ENCODE peak calls at places on chromosomes 4 and X, in five cellular contexts. One of them, this sample, is unnamed.

GRCh38 chr4:5955201-5955821 is 62.4 kb upstream of the CRMP1 start:
- DNase-seq in natural killer cell: no peak
- DNase-seq in upper lobe of right lung: peak
- DNase-seq in foreskin fibroblast: no peak
- DNase-seq in IMR-90: no peak
- DNase-seq in this sample: no peak

GRCh38 chr4:180391613-180392012 is 1851.6 kb upstream of the TENM3 start:
- DNase-seq in natural killer cell: no peak
- DNase-seq in upper lobe of right lung: no peak
- DNase-seq in foreskin fibroblast: no peak
- DNase-seq in IMR-90: no peak
- DNase-seq in this sample: no peak

GRCh38 chr4:24643774-24644520 is 59.6 kb upstream of the DHX15 start:
- DNase-seq in natural killer cell: no peak
- DNase-seq in upper lobe of right lung: no peak
- DNase-seq in foreskin fibroblast: peak
- DNase-seq in IMR-90: no peak
- DNase-seq in this sample: no peak

GRCh38 chrX:130083107-130083490 is 27.2 kb downstream of the ELF4 start:
- DNase-seq in natural killer cell: no peak
- DNase-seq in upper lobe of right lung: no peak
- DNase-seq in foreskin fibroblast: no peak
- DNase-seq in IMR-90: no peak
- DNase-seq in this sample: no peak

GRCh38 chr4:164571593-164572385 is 182.1 kb upstream of the SMIM31 start:
- DNase-seq in natural killer cell: no peak
- DNase-seq in upper lobe of right lung: no peak
- DNase-seq in foreskin fibroblast: no peak
- DNase-seq in IMR-90: no peak
- DNase-seq in this sample: no peak

GRCh38 chr4:157020882-157021281 is 49.3 kb upstream of the PDGFC start:
- DNase-seq in natural killer cell: no peak
- DNase-seq in upper lobe of right lung: no peak
- DNase-seq in foreskin fibroblast: no peak
- DNase-seq in IMR-90: no peak
- DNase-seq in this sample: no peak

GRCh38 chr4:106502106-106502699 is 133.6 kb upstream of the GIMD1 start:
- DNase-seq in natural killer cell: no peak
- DNase-seq in upper lobe of right lung: peak
- DNase-seq in foreskin fibroblast: peak
- DNase-seq in IMR-90: peak
- DNase-seq in this sample: no peak

GRCh38 chr4:138199568-138200235 is 42.4 kb downstream of the SLC7A11 start:
- DNase-seq in natural killer cell: no peak
- DNase-seq in upper lobe of right lung: no peak
- DNase-seq in foreskin fibroblast: peak
- DNase-seq in IMR-90: peak
- DNase-seq in this sample: no peak

GRCh38 chr4:25560605-25561004 is 95.0 kb upstream of the SLC34A2 start:
- DNase-seq in natural killer cell: no peak
- DNase-seq in upper lobe of right lung: no peak
- DNase-seq in foreskin fibroblast: no peak
- DNase-seq in IMR-90: no peak
- DNase-seq in this sample: no peak

GRCh38 chr4:183971938-183972490 is 66.9 kb downstream of the STOX2 start:
- DNase-seq in natural killer cell: no peak
- DNase-seq in upper lobe of right lung: no peak
- DNase-seq in foreskin fibroblast: no peak
- DNase-seq in IMR-90: no peak
- DNase-seq in this sample: no peak

GRCh38 chr4:98928131-98928504 is 815 bp downstream of the EIF4E start:
- DNase-seq in natural killer cell: peak
- DNase-seq in upper lobe of right lung: peak
- DNase-seq in foreskin fibroblast: peak
- DNase-seq in IMR-90: peak
- DNase-seq in this sample: peak

GRCh38 chrX:51876441-51876840 is 17.0 kb upstream of the MAGED1 start:
- DNase-seq in natural killer cell: no peak
- DNase-seq in upper lobe of right lung: no peak
- DNase-seq in foreskin fibroblast: peak
- DNase-seq in IMR-90: peak
- DNase-seq in this sample: no peak

GRCh38 chr4:1240721-1241465 is 8.0 kb downstream of the CTBP1 start:
- DNase-seq in natural killer cell: no peak
- DNase-seq in upper lobe of right lung: peak
- DNase-seq in foreskin fibroblast: no peak
- DNase-seq in IMR-90: no peak
- DNase-seq in this sample: peak

GRCh38 chrX:15564981-15565579 is 35.7 kb downstream of the ACE2 start:
- DNase-seq in natural killer cell: peak
- DNase-seq in upper lobe of right lung: peak
- DNase-seq in foreskin fibroblast: peak
- DNase-seq in IMR-90: peak
- DNase-seq in this sample: peak

GRCh38 chrX:37697169-37697760 is 11.7 kb downstream of the XK start:
- DNase-seq in natural killer cell: no peak
- DNase-seq in upper lobe of right lung: no peak
- DNase-seq in foreskin fibroblast: no peak
- DNase-seq in IMR-90: no peak
- DNase-seq in this sample: no peak

GRCh38 chr4:74529284-74530041 is 84.5 kb downstream of the AREG start:
- DNase-seq in natural killer cell: no peak
- DNase-seq in upper lobe of right lung: no peak
- DNase-seq in foreskin fibroblast: no peak
- DNase-seq in IMR-90: no peak
- DNase-seq in this sample: no peak

GRCh38 chr4:6236816-6237390 is 32.7 kb upstream of the WFS1 start:
- DNase-seq in natural killer cell: no peak
- DNase-seq in upper lobe of right lung: peak
- DNase-seq in foreskin fibroblast: no peak
- DNase-seq in IMR-90: no peak
- DNase-seq in this sample: peak

GRCh38 chrX:132489256-132490085 is 633 bp upstream of the MBNL3 start:
- DNase-seq in natural killer cell: peak
- DNase-seq in upper lobe of right lung: peak
- DNase-seq in foreskin fibroblast: peak
- DNase-seq in IMR-90: peak
- DNase-seq in this sample: no peak
- TF ChIP-seq CTCF in natural killer cell: no peak
- TF ChIP-seq CTCF in upper lobe of right lung: no peak
- TF ChIP-seq CTCF in foreskin fibroblast: no peak
- TF ChIP-seq CTCF in IMR-90: no peak
- TF ChIP-seq CTCF in this sample: no peak

GRCh38 chr4:144584428-144584827 is 61.5 kb upstream of the HHIP start:
- DNase-seq in natural killer cell: no peak
- DNase-seq in upper lobe of right lung: no peak
- DNase-seq in foreskin fibroblast: no peak
- DNase-seq in IMR-90: no peak
- DNase-seq in this sample: no peak
- TF ChIP-seq CTCF in natural killer cell: no peak
- TF ChIP-seq CTCF in upper lobe of right lung: no peak
- TF ChIP-seq CTCF in foreskin fibroblast: no peak
- TF ChIP-seq CTCF in IMR-90: no peak
- TF ChIP-seq CTCF in this sample: no peak

GRCh38 chrX:44544036-44544435 is 1.4 kb upstream of the FUNDC1 start:
- DNase-seq in natural killer cell: no peak
- DNase-seq in upper lobe of right lung: no peak
- DNase-seq in foreskin fibroblast: no peak
- DNase-seq in IMR-90: no peak
- DNase-seq in this sample: no peak

GRCh38 chrX:44542567-44543325 is at the start of gene FUNDC1:
- DNase-seq in natural killer cell: peak
- DNase-seq in upper lobe of right lung: peak
- DNase-seq in foreskin fibroblast: peak
- DNase-seq in IMR-90: peak
- DNase-seq in this sample: peak
- TF ChIP-seq CTCF in natural killer cell: peak
- TF ChIP-seq CTCF in upper lobe of right lung: no peak
- TF ChIP-seq CTCF in foreskin fibroblast: peak
- TF ChIP-seq CTCF in IMR-90: peak
- TF ChIP-seq CTCF in this sample: peak

DNA sequence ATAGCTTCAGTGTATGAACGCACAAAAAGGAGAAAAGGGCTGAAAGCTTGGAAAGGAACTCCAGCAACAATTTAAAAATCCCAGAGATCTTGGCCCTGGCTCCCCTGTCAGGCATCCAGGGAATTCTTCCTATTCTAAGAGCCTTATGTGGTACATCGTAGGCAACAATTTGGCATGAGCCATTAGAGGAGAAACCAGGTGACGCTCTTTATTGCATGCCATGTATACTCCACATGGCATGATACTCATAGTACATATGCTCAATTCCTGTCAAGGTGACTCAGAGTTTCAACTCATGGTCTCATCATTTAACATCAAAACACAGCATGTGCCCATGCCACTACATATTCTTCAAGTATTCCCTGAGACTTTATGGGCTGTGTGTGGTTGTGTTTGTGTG is 191.3 kb downstream of the OR13H1 start:
- DNase-seq in natural killer cell: no peak
- DNase-seq in upper lobe of right lung: no peak
- DNase-seq in foreskin fibroblast: no peak
- DNase-seq in IMR-90: no peak
- DNase-seq in this sample: no peak
- TF ChIP-seq CTCF in natural killer cell: no peak
- TF ChIP-seq CTCF in upper lobe of right lung: no peak
- TF ChIP-seq CTCF in foreskin fibroblast: no peak
- TF ChIP-seq CTCF in IMR-90: no peak
- TF ChIP-seq CTCF in this sample: no peak

GRCh38 chr4:127623755-127624087 is 9.0 kb upstream of the INTU start:
- DNase-seq in natural killer cell: no peak
- DNase-seq in upper lobe of right lung: peak
- DNase-seq in foreskin fibroblast: peak
- DNase-seq in IMR-90: peak
- DNase-seq in this sample: no peak

GRCh38 chr4:127618427-127618826 is 14.3 kb upstream of the INTU start:
- DNase-seq in natural killer cell: no peak
- DNase-seq in upper lobe of right lung: no peak
- DNase-seq in foreskin fibroblast: no peak
- DNase-seq in IMR-90: no peak
- DNase-seq in this sample: no peak

GRCh38 chr4:127624176-127624575 is 8.6 kb upstream of the INTU start:
- DNase-seq in natural killer cell: no peak
- DNase-seq in upper lobe of right lung: no peak
- DNase-seq in foreskin fibroblast: peak
- DNase-seq in IMR-90: no peak
- DNase-seq in this sample: no peak

GRCh38 chr4:127622621-127622922 is 10.2 kb upstream of the INTU start:
- DNase-seq in natural killer cell: no peak
- DNase-seq in upper lobe of right lung: no peak
- DNase-seq in foreskin fibroblast: no peak
- DNase-seq in IMR-90: no peak
- DNase-seq in this sample: no peak

GRCh38 chr4:127622923-127623754 is 9.6 kb upstream of the INTU start:
- DNase-seq in natural killer cell: no peak
- DNase-seq in upper lobe of right lung: peak
- DNase-seq in foreskin fibroblast: peak
- DNase-seq in IMR-90: peak
- DNase-seq in this sample: no peak
- TF ChIP-seq CTCF in natural killer cell: no peak
- TF ChIP-seq CTCF in upper lobe of right lung: peak
- TF ChIP-seq CTCF in foreskin fibroblast: peak
- TF ChIP-seq CTCF in IMR-90: peak
- TF ChIP-seq CTCF in this sample: peak

GRCh38 chr4:158667651-158668198 is 4.0 kb downstream of the C4orf46 start:
- DNase-seq in natural killer cell: no peak
- DNase-seq in upper lobe of right lung: no peak
- DNase-seq in foreskin fibroblast: peak
- DNase-seq in IMR-90: peak
- DNase-seq in this sample: no peak
- TF ChIP-seq CTCF in natural killer cell: peak
- TF ChIP-seq CTCF in upper lobe of right lung: peak
- TF ChIP-seq CTCF in foreskin fibroblast: peak
- TF ChIP-seq CTCF in IMR-90: peak
- TF ChIP-seq CTCF in this sample: peak

GRCh38 chrX:132171478-132171877 is 43.7 kb upstream of the FRMD7 start:
- DNase-seq in natural killer cell: no peak
- DNase-seq in upper lobe of right lung: no peak
- DNase-seq in foreskin fibroblast: no peak
- DNase-seq in IMR-90: peak
- DNase-seq in this sample: no peak
- TF ChIP-seq CTCF in natural killer cell: no peak
- TF ChIP-seq CTCF in upper lobe of right lung: no peak
- TF ChIP-seq CTCF in foreskin fibroblast: no peak
- TF ChIP-seq CTCF in IMR-90: peak
- TF ChIP-seq CTCF in this sample: no peak

This sample was measured in CD14-positive monocyte.